ENCODE peak calls at places on chromosome 6, in four cellular contexts. G is transverse colon, W is brain microvascular endothelial cell, P is AG09319. K is an unnamed sample.

GRCh38 chr6:37557645-37558114 is 58.0 kb upstream of the CCDC167 start:
- DNase-seq in G (no peak), P (no peak), W (no peak), K (peak)

GRCh38 chr6:140438346-140438735 is 1063.9 kb upstream of the CITED2 start:
- DNase-seq in W (no peak), P (no peak), G (no peak), K (no peak)

GRCh38 chr6:156662025-156662445 is 115.1 kb upstream of the ARID1B start:
- DNase-seq in W (peak), G (peak), P (peak), K (peak)

GRCh38 chr6:33988121-33989015 is 157.5 kb downstream of the GRM4 start:
- DNase-seq in W (no peak), G (peak), P (no peak), K (no peak)

GRCh38 chr6:150194200-150194599 is 51.4 kb downstream of the PPP1R14C start:
- DNase-seq in W (no peak), G (no peak), P (no peak), K (no peak)

GRCh38 chr6:107972413-107973096 is 14.5 kb upstream of the SEC63 start:
- DNase-seq in P (no peak), W (no peak), G (no peak), K (peak)

GRCh38 chr6:145015739-145016558 is 719.4 kb downstream of the EPM2A start:
- DNase-seq in P (peak), W (peak), G (no peak), K (no peak)

GRCh38 chr6:88588938-88589337 is 374.5 kb downstream of the RNGTT start:
- DNase-seq in P (no peak), W (no peak), G (no peak), K (no peak)

GRCh38 chr6:111709615-111710398 is 104.1 kb upstream of the TRAF3IP2 start:
- DNase-seq in W (peak), P (peak), G (peak), K (peak)

GRCh38 chr6:2853766-2854393 is 12.2 kb upstream of the SERPINB1 start:
- DNase-seq in P (peak), W (peak), G (peak), K (no peak)

GRCh38 chr6:127030111-127030510 is 88.4 kb upstream of the RSPO3 start:
- DNase-seq in P (peak), G (no peak), W (no peak), K (no peak)

GRCh38 chr6:34795836-34796425 is 4.0 kb downstream of the BLTP3A start:
- DNase-seq in W (peak), P (no peak), G (no peak), K (no peak)

GRCh38 chr6:134534708-134535149 is 216.8 kb upstream of the SGK1 start:
- DNase-seq in G (no peak), P (no peak), W (peak), K (no peak)

GRCh38 chr6:144007455-144007778 is 642 bp downstream of the PLAGL1 start:
- DNase-seq in G (no peak), P (no peak), W (no peak), K (no peak)

GRCh38 chr6:3585320-3585935 is 128.6 kb upstream of the SLC22A23 start:
- DNase-seq in P (peak), G (no peak), W (peak), K (no peak)

GRCh38 chr6:70310063-70310694 is 7.3 kb upstream of the COL9A1 start:
- DNase-seq in P (no peak), W (peak), G (no peak), K (peak)

GRCh38 chr6:11143394-11144371 is 32.2 kb upstream of the ERVFRD-1 start:
- DNase-seq in W (peak), G (peak), P (peak), K (no peak)

GRCh38 chr6:169724554-169725269 is 412 bp upstream of the PHF10 start:
- DNase-seq in G (peak), W (no peak), P (no peak), K (peak)

GRCh38 chr6:16737926-16738325 is 23.3 kb downstream of the ATXN1 start:
- DNase-seq in W (no peak), P (no peak), G (no peak), K (no peak)

GRCh38 chr6:42255050-42255449 is 37.4 kb upstream of the MRPS10 start:
- DNase-seq in G (no peak), P (no peak), W (no peak), K (no peak)